ENCODE peak calls at places on chromosomes 7 and 10, in ten cellular contexts. Y is hepatocyte, E is GM23248, Z is PC-3, W is OCI-LY7, D is SK-N-SH, U is HCT116, K is PC-9, A is GM23338, S is Karpas-422. Q is an unnamed sample. For H3K9me2, the result is how much of the 10 kb centered on the place peaks cover.

GRCh38 chr7:151695856-151696555 is 176.3 kb upstream of the RHEB start:
- DNase-seq in S (no peak), W (no peak), K (no peak), A (no peak), Z (no peak), U (no peak), D (no peak), E (no peak), Y (no peak), Q (no peak)

GRCh38 chr7:91789558-91789957 is 90.9 kb downstream of the MTERF1 start:
- DNase-seq in W (no peak), D (no peak), U (no peak), A (no peak), Z (peak), Y (no peak), S (no peak), K (no peak), E (peak), Q (no peak)

GRCh38 chr7:94276797-94277196 is 117.9 kb upstream of the COL1A2 start:
- DNase-seq in A (peak), U (no peak), D (peak), E (peak), K (peak), Y (no peak), Z (peak), S (peak), W (peak), Q (peak)

GRCh38 chr10:110456046-110456445 is 41.7 kb upstream of the DUSP5 start:
- DNase-seq in K (peak), Z (peak), Y (no peak), U (no peak), S (no peak), A (no peak), W (peak), D (no peak), E (no peak), Q (no peak)

GRCh38 chr10:116170815-116171250 is 102.2 kb downstream of the GFRA1 start:
- DNase-seq in K (no peak), D (no peak), A (no peak), S (no peak), Z (no peak), E (peak), U (no peak), Y (no peak), W (no peak), Q (no peak)

GRCh38 chr10:34854147-34854601 is 39.1 kb upstream of the PARD3 start:
- DNase-seq in U (no peak), E (peak), K (peak), A (no peak), S (no peak), Y (peak), W (no peak), D (no peak), Z (peak), Q (no peak)

GRCh38 chr7:26379711-26380110 is 88.0 kb downstream of the SNX10 start:
- DNase-seq in S (no peak), W (no peak), Z (no peak), D (no peak), Y (no peak), E (no peak), U (no peak), K (no peak), A (no peak), Q (no peak)

GRCh38 chr7:124276005-124276606 is 243.2 kb upstream of the TMEM229A start:
- DNase-seq in D (peak), K (peak), U (peak), A (peak), E (no peak), W (peak), S (peak), Y (peak), Z (peak), Q (peak)

GRCh38 chr7:48962821-48963505 is 38.6 kb downstream of the CDC14C start:
- DNase-seq in U (no peak), W (no peak), D (no peak), K (no peak), S (no peak), A (no peak), E (no peak), Z (no peak), Y (no peak), Q (no peak)

GRCh38 chr7:142568430-142569097 is 180.7 kb upstream of the PRSS1 start:
- DNase-seq in S (no peak), Y (no peak), W (no peak), A (no peak), Z (peak), E (peak), K (no peak), D (no peak), U (no peak), Q (peak)

GRCh38 chr10:84762754-84763394 is 434.5 kb downstream of the CCSER2 start:
- DNase-seq in Z (no peak), A (peak), K (no peak), W (no peak), Y (no peak), U (no peak), S (no peak), D (no peak), E (no peak), Q (no peak)

GRCh38 chr10:124200011-124200410 is 106.6 kb upstream of the CHST15 start:
- DNase-seq in D (no peak), A (no peak), Z (peak), W (no peak), K (no peak), U (no peak), Y (no peak), E (no peak), S (no peak), Q (no peak)

GRCh38 chr7:25359471-25360059 is 131.3 kb upstream of the NPVF start:
- DNase-seq in E (peak), Z (no peak), K (no peak), D (peak), W (no peak), S (no peak), A (peak), Y (peak), U (no peak), Q (no peak)

GRCh38 chr10:119651514-119652327 is 541 bp downstream of the BAG3 start:
- DNase-seq in E (peak), K (no peak), S (no peak), D (no peak), Y (peak), W (no peak), Z (no peak), A (peak), U (no peak), Q (peak)

GRCh38 chr7:35905555-35905954 is 104.7 kb downstream of the SEPTIN7 start:
- DNase-seq in E (peak), Z (no peak), Y (no peak), S (no peak), W (no peak), D (no peak), A (no peak), K (no peak), U (no peak), Q (no peak)

GRCh38 chr10:59181668-59182067 is 5.2 kb downstream of the PHYHIPL start:
- DNase-seq in E (peak), K (no peak), Y (peak), U (peak), D (peak), Z (peak), A (peak), S (peak), W (peak), Q (no peak)

GRCh38 chr10:85105614-85106013 is 777.2 kb downstream of the CCSER2 start:
- DNase-seq in A (peak), K (no peak), Z (no peak), E (no peak), S (no peak), Y (peak), W (no peak), D (peak), U (peak), Q (no peak)

GRCh38 chr10:122968698-122969097 is 11.5 kb upstream of the PSTK start:
- DNase-seq in E (no peak), Z (no peak), W (no peak), D (no peak), Y (no peak), K (no peak), S (no peak), U (no peak), A (no peak), Q (no peak)

GRCh38 chr7:99385564-99385963 is 11.0 kb downstream of the ARPC1B start:
- DNase-seq in D (no peak), U (no peak), A (no peak), Y (no peak), S (no peak), W (no peak), Z (no peak), E (no peak), K (no peak), Q (no peak)

GRCh38 chr10:70733051-70733450 is 52.1 kb downstream of the TBATA start:
- DNase-seq in Y (no peak), S (no peak), E (peak), Z (no peak), D (no peak), U (no peak), A (no peak), W (no peak), K (no peak), Q (no peak)

GRCh38 chr10:84185526-84186175 is 8.7 kb upstream of the CDHR1 start:
- DNase-seq in S (no peak), A (no peak), Y (no peak), W (no peak), E (no peak), Z (no peak), K (no peak), U (no peak), D (no peak), Q (no peak)

GRCh38 chr7:76356823-76357222 is 2.0 kb downstream of the YWHAG start:
- DNase-seq in U (no peak), S (no peak), E (peak), Z (peak), D (peak), W (peak), K (peak), Y (peak), A (no peak), Q (no peak)

GRCh38 chr7:84100866-84101265 is 93.7 kb downstream of the SEMA3A start:
- DNase-seq in A (peak), S (no peak), W (no peak), K (no peak), U (peak), E (peak), Z (peak), D (peak), Y (peak), Q (no peak)

GRCh38 chr10:75600833-75601232 is 169.4 kb downstream of the LRMDA start:
- DNase-seq in A (no peak), D (no peak), E (no peak), U (no peak), S (no peak), Y (no peak), Z (no peak), W (no peak), K (no peak), Q (no peak)

GRCh38 chr10:42149027-42149700 is 489.2 kb downstream of the ZNF33B start:
- DNase-seq in E (peak), Z (no peak), W (no peak), Y (peak), K (no peak), U (no peak), D (peak), A (no peak), S (no peak), Q (no peak)

GRCh38 chr10:49569031-49569765 is 30.3 kb upstream of the ERCC6 start:
- DNase-seq in W (no peak), S (no peak), K (peak), Z (peak), U (no peak), E (peak), A (no peak), D (no peak), Y (no peak), Q (no peak)

GRCh38 chr10:2839081-2839725 is 228.1 kb upstream of the PFKP start:
- DNase-seq in S (peak), W (peak), E (peak), A (peak), K (peak), D (peak), Z (peak), Y (peak), U (no peak), Q (peak)

GRCh38 chr10:132150777-132151176 is 36.0 kb upstream of the DPYSL4 start:
- DNase-seq in D (no peak), S (no peak), K (no peak), Y (no peak), Z (no peak), W (no peak), A (no peak), U (no peak), E (no peak), Q (no peak)
- H3K9me2 ChIP-seq in D (under half), S (under half), K (under half), Y (under half), Z (under half), W (under half), A (under half), U (under half), E (under half), Q (under half)

DNA sequence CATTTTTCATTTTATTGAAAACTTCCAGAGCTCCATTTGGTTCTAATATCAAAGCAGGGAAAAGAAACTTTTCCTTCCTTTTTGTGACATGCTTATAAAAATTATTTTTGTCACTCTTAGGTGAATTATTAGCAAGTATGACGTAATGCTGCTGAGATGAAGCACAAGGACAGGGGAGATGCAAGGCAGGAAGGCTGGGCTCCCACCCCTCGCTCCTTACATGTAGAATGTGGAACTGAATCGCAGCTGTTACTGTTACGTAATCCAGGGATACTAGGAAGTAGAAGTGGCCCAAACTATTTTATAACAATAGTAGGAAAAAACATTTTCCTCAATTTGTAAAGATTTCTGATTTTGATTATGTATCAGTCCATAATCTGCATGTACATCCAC is 17.1 kb upstream of the GTPBP4 start:
- DNase-seq in A (no peak), S (no peak), Z (no peak), Y (peak), D (peak), E (peak), W (no peak), U (no peak), K (no peak), Q (no peak)
- H2AFZ ChIP-seq in A (no peak), S (no peak), Z (peak), Y (no peak), D (peak), E (peak), W (no peak), U (no peak), K (no peak), Q (no peak)

GRCh38 chr10:89404082-89404481 is 10.3 kb upstream of the IFIT5 start:
- DNase-seq in D (no peak), U (no peak), W (no peak), S (no peak), E (no peak), Y (no peak), A (no peak), K (no peak), Z (no peak), Q (no peak)

GRCh38 chr10:89403043-89403442 is 10.6 kb downstream of the IFIT1 start:
- DNase-seq in E (no peak), U (no peak), A (no peak), K (no peak), D (no peak), Z (no peak), W (no peak), S (no peak), Y (no peak), Q (no peak)

DNA sequence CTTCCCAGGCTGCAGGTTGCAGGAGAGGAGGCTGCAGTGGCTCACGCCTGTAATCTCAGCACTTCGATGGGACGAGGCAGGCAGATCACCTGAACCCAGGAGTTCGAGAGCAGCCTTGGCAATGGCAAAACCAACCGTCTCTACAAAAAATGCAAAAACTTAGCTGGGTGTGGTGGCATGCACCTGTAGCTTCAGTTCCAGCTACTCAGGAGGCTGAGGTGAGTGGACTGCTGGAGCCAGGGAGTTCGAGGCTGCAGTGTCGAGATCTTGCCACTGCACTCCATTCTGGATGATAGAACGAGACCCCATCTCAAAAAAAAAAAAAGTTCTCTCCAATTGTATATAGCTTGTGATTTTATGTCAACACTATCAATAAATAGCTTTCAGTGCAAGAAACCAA is 9.7 kb upstream of the IFIT5 start:
- DNase-seq in E (no peak), U (no peak), K (no peak), Z (no peak), D (no peak), A (no peak), S (no peak), W (no peak), Y (no peak), Q (no peak)
- H3K9me2 ChIP-seq in E (under half), U (under half), K (under half), Z (under half), D (under half), A (under half), S (under half), W (under half), Y (under half), Q (under half)

DNA sequence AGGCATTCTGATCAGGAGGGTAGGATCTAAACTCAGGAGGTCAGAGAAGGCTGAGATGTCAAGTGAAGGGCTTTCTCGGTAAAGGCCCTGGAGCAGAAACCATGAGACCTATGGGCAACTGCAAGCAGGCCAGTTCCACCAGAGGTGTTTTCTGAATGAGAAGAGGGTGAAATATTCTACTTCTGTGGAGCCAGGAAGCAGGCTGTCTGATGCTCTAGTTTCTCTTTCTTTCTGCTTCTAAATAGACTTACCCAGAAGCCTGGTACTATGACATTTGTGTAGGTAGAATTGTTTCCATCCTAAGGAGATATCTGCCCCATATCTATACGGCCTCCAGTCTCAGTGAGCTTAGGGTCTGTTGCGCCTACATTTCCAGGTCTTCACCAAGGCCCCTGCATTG is 73.4 kb upstream of the CC2D2B start:
- DNase-seq in Y (no peak), W (no peak), K (no peak), A (no peak), E (no peak), S (no peak), Z (no peak), D (no peak), U (no peak), Q (no peak)
- H2AFZ ChIP-seq in Y (no peak), W (no peak), K (no peak), A (no peak), E (no peak), S (no peak), Z (no peak), D (no peak), U (no peak), Q (no peak)

GRCh38 chr7:69049341-69049740 is 548.9 kb upstream of the AUTS2 start:
- DNase-seq in K (no peak), A (no peak), W (no peak), Y (no peak), D (no peak), S (no peak), U (no peak), Z (no peak), E (peak), Q (no peak)
- H3K9me2 ChIP-seq in K (under half), A (under half), W (under half), Y (under half), D (under half), S (under half), U (under half), Z (under half), E (under half), Q (under half)